ENCODE peak calls at places on chromosomes 5 and 9, in nine cellular contexts. K, O, T, Z, X, G, J, W and P are unnamed samples.

GRCh38 chr5:24475101-24475500 is 169.7 kb downstream of the CDH10 start:
- DNase-seq in K (no peak), O (no peak), T (no peak), Z (no peak), X (no peak), G (no peak), J (no peak), W (no peak), P (no peak)

GRCh38 chr5:132704875-132705274 is 31.1 kb downstream of the IL4 start:
- DNase-seq in K (peak), O (no peak), T (no peak), Z (peak), X (no peak), G (no peak), J (peak), W (no peak), P (no peak)

GRCh38 chr9:104856413-104856941 is 71.5 kb downstream of the ABCA1 start:
- DNase-seq in K (peak), O (no peak), T (no peak), Z (peak), X (no peak), G (no peak), J (peak), W (no peak), P (no peak)

GRCh38 chr9:96176901-96177718 is 124.9 kb downstream of the HSD17B3 start:
- DNase-seq in K (no peak), O (no peak), T (peak), Z (peak), X (peak), G (no peak), J (peak), W (no peak), P (no peak)

GRCh38 chr5:142432369-142432863 is 107.6 kb upstream of the SPRY4 start:
- DNase-seq in K (no peak), O (no peak), T (no peak), Z (no peak), X (no peak), G (no peak), J (no peak), W (no peak), P (no peak)

GRCh38 chr9:33860200-33860871 is 43.4 kb downstream of the UBE2R2 start:
- DNase-seq in K (no peak), O (no peak), T (no peak), Z (peak), X (no peak), G (no peak), J (no peak), W (no peak), P (no peak)

GRCh38 chr9:87585456-87585855 is 87.8 kb downstream of the DAPK1 start:
- DNase-seq in K (no peak), O (no peak), T (no peak), Z (no peak), X (no peak), G (no peak), J (no peak), W (no peak), P (no peak)

GRCh38 chr5:39475055-39475454 is 50.3 kb upstream of the DAB2 start:
- DNase-seq in K (no peak), O (no peak), T (peak), Z (peak), X (no peak), G (no peak), J (peak), W (no peak), P (no peak)

GRCh38 chr5:134149571-134150303 is 27.0 kb downstream of the SKP1 start:
- DNase-seq in K (peak), O (peak), T (no peak), Z (no peak), X (no peak), G (no peak), J (no peak), W (no peak), P (no peak)

GRCh38 chr9:69121155-69122085 is 52.7 kb upstream of the TJP2 start:
- DNase-seq in K (peak), O (peak), T (peak), Z (peak), X (peak), G (peak), J (no peak), W (no peak), P (no peak)

GRCh38 chr9:6055213-6055612 is 39.8 kb upstream of the RANBP6 start:
- DNase-seq in K (peak), O (no peak), T (no peak), Z (peak), X (peak), G (peak), J (peak), W (peak), P (no peak)

GRCh38 chr9:35526087-35526801 is 36.3 kb downstream of the RUSC2 start:
- DNase-seq in K (peak), O (no peak), T (no peak), Z (peak), X (no peak), G (no peak), J (peak), W (no peak), P (no peak)

DNA sequence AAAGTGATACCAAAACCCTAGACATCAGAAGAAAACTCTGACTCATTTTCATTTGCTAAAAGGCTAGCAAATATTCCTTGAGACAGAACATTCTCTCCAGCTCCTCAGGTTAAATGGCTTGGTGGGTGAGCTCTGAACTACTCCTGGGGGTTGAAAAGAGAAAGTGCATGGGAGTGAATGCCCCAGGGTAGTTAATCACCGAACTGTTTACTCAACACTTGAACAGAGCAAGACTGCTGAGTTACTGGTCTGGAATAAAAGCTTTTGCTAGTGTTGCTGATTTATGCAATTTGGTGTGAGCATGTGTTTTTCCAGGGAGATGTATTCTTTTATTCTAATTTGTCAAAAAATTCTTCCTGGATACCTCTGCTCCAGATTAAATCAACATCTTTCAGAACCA is 88.3 kb upstream of the PRDM9 start:
- DNase-seq in K (no peak), O (no peak), T (no peak), Z (no peak), X (no peak), G (no peak), J (peak), W (no peak), P (no peak)
- TF ChIP-seq CTCF in K (no peak), O (no peak), T (no peak), Z (no peak), X (no peak), G (no peak), J (no peak), W (no peak), P (no peak)

GRCh38 chr5:79513519-79514390 is at the start of gene HOMER1:
- DNase-seq in K (peak), O (peak), T (peak), Z (peak), X (peak), G (peak), J (peak), W (peak), P (peak)

GRCh38 chr5:79511945-79512493 is 1.9 kb downstream of the HOMER1 start:
- DNase-seq in K (no peak), O (no peak), T (no peak), Z (no peak), X (no peak), G (no peak), J (peak), W (no peak), P (no peak)

GRCh38 chr5:79512692-79513518 is 1.0 kb downstream of the HOMER1 start:
- DNase-seq in K (peak), O (no peak), T (no peak), Z (peak), X (no peak), G (no peak), J (peak), W (no peak), P (no peak)

GRCh38 chr5:79516986-79517385 is 3.1 kb upstream of the HOMER1 start:
- DNase-seq in K (no peak), O (no peak), T (no peak), Z (no peak), X (no peak), G (no peak), J (no peak), W (no peak), P (no peak)

DNA sequence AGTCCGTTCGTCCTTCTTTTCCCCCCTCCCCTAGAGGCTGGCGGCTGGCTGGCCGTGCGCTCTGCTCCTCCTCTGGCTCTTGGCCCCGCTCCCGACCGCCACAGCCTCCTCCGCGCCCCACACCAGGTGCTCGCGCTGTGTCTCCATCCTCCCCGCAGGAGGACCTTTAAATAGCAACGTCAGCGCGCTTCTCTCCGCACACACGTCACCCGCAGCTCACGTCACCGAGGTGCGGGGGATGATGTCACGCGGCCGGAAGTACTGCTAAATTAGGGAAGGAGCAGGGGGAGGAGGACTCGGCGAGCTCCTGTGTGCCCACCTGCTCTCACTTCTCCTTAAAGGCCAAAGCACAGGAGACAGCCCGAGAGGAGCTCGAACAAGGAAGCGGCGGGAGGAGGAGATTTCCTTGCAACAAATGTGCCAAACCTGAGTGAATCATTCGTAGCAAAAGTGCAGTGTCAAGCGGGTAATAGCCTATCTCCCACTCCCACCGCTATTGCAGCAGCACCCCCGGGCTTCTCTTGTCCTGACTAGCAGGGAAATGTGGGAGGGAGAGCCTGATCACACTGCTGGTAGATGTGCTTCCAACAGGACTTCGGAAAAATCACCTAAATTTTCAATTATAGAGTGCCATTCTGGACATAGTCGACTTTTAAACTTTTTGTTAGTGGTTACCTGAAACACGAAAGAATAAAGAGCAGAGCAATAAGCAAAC is 614 bp upstream of the HOMER1 start:
- DNase-seq in K (peak), O (peak), T (peak), Z (peak), X (peak), G (peak), J (peak), W (peak), P (peak)
- TF ChIP-seq CTCF in K (no peak), O (no peak), T (no peak), Z (no peak), X (no peak), G (no peak), J (no peak), W (no peak), P (no peak)

GRCh38 chr5:135207866-135208265 is 173.8 kb upstream of the PITX1 start:
- DNase-seq in K (no peak), O (peak), T (no peak), Z (no peak), X (no peak), G (no peak), J (no peak), W (no peak), P (no peak)

GRCh38 chr5:135209495-135209837 is 175.4 kb upstream of the PITX1 start:
- DNase-seq in K (no peak), O (no peak), T (no peak), Z (no peak), X (no peak), G (no peak), J (no peak), W (no peak), P (no peak)

GRCh38 chr5:135210286-135211055 is 176.4 kb upstream of the PITX1 start:
- DNase-seq in K (no peak), O (peak), T (no peak), Z (no peak), X (no peak), G (no peak), J (no peak), W (no peak), P (peak)

GRCh38 chr5:135206862-135207261 is 172.8 kb upstream of the PITX1 start:
- DNase-seq in K (no peak), O (peak), T (no peak), Z (no peak), X (no peak), G (no peak), J (no peak), W (no peak), P (no peak)

DNA sequence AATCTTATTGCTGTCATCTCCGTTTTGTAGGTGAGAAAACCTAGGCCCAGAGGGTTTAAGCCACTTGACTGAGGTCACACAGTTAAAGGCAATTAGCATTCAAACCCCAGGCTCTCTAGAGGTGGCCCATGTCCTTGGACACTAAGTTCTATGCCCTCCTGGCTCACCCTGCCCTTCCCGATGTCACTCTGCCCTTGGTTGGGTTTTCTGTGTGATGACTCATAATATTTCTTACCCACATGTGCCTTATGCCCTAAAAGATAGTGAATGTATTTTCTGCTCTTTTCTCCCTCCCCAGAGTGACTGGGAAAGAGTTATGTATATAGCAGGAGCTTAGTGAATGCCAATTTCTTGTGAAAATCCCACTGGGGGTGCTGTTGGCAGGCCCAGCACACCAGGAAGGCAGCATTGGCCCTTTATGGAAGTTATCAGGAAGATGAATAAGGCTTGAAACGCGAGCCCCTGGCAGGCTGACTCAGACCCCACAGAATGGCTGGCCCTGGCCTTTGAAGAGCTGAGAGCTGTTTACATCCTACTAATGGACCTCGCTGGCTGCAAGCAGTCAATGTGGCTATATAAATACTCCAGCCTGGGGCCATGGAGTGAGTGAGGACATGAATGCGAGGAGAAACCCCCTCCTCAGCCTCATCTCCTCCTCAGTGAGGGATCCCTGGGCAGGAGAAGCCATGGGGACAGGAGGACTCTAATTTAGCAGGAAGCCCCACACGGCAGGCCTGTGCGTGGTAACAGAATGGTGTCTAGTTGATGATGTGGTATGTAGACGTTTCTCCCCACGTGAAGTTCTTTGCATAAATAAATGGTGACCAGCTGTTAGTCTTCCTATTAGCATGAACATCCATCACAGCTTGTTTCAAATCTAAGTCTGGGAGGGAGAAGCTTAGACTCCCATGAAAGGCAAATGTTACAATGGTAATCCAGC is 174.8 kb upstream of the PITX1 start:
- DNase-seq in K (peak), O (peak), T (no peak), Z (peak), X (no peak), G (no peak), J (peak), W (peak), P (no peak)
- TF ChIP-seq CTCF in K (peak), O (no peak), T (no peak), Z (peak), X (no peak), G (no peak), J (peak), W (peak), P (peak)

GRCh38 chr5:129496410-129496809 is 36.3 kb downstream of the ADAMTS19 start:
- DNase-seq in K (no peak), O (no peak), T (no peak), Z (no peak), X (no peak), G (no peak), J (peak), W (no peak), P (no peak)
- TF ChIP-seq CTCF in K (no peak), O (no peak), T (no peak), Z (no peak), X (no peak), G (no peak), J (no peak), W (no peak), P (no peak)

DNA sequence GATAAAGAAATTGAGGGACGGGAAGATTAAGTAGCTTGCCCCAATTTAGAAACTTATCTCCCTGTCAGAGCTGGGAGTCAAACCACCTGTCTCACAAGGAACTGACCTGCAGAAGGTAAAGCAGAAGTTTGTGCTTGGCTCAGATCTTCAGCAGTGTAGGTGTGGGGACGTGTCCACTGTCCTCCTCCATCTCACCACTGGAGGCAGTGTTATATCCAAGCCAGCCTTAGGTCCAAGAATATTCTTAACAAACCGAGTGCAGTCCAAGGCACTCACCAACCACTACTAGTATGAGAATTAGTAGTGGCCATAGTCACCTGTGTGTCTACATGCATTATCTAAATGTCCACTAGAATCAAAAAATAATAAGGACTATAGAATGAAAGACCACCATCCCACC is 86.3 kb upstream of the IRX1 start:
- DNase-seq in K (no peak), O (no peak), T (no peak), Z (no peak), X (no peak), G (no peak), J (no peak), W (no peak), P (no peak)
- TF ChIP-seq CTCF in K (no peak), O (no peak), T (no peak), Z (no peak), X (no peak), G (peak), J (no peak), W (no peak), P (peak)

GRCh38 chr9:36793277-36793676 is 220.6 kb downstream of the MELK start:
- DNase-seq in K (no peak), O (no peak), T (no peak), Z (no peak), X (peak), G (peak), J (no peak), W (no peak), P (no peak)
- TF ChIP-seq CTCF in K (no peak), O (no peak), T (no peak), Z (no peak), X (peak), G (peak), J (peak), W (no peak), P (peak)

GRCh38 chr5:149152317-149152746 is 11.0 kb downstream of the ABLIM3 start:
- DNase-seq in K (peak), O (no peak), T (no peak), Z (peak), X (no peak), G (no peak), J (peak), W (no peak), P (no peak)

GRCh38 chr5:149150457-149150856 is 9.2 kb downstream of the ABLIM3 start:
- DNase-seq in K (peak), O (no peak), T (no peak), Z (peak), X (no peak), G (no peak), J (peak), W (no peak), P (no peak)

GRCh38 chr5:149153193-149153750 is 12.0 kb downstream of the ABLIM3 start:
- DNase-seq in K (no peak), O (no peak), T (no peak), Z (no peak), X (no peak), G (no peak), J (no peak), W (no peak), P (no peak)

GRCh38 chr5:149149942-149150341 is 8.6 kb downstream of the ABLIM3 start:
- DNase-seq in K (no peak), O (no peak), T (no peak), Z (no peak), X (no peak), G (no peak), J (peak), W (no peak), P (no peak)

DNA sequence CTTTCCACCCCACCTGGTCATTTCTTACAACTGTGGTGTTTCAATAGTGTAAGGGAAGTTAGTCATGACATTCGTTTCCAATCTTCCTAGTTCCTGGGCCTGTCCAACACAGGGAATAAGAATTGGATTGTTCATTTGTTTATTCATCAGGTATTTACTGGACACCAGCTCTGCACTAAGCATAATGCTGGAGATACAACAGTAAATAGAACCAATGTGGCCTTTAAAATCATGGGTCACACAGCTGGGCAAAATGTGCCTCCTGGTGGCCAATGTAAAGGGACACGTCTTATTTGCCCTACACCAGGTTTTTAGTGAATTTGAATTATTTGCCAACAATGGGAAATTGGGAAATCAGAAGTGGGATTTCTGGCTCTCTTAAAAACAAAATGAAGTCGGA is 10.4 kb downstream of the ABLIM3 start:
- DNase-seq in K (peak), O (no peak), T (no peak), Z (no peak), X (no peak), G (peak), J (peak), W (no peak), P (no peak)
- TF ChIP-seq CTCF in K (peak), O (peak), T (no peak), Z (peak), X (no peak), G (peak), J (peak), W (peak), P (peak)